ENCODE peak calls at places on chromosomes 2 and 18, in five cellular contexts. V is heart right ventricle, W is PC-9, L is fibroblast of lung, F is H9. N is an unnamed sample.

GRCh38 chr2:113895301-113895700 is 5.4 kb downstream of the ACTR3 start:
- DNase-seq in V (no peak), W (no peak), L (peak; percentile 48), F (no peak), N (no peak)

GRCh38 chr2:161146209-161146775 is 13.9 kb upstream of the TANK start:
- DNase-seq in V (no peak), W (no peak), L (no peak), F (no peak), N (no peak)

GRCh38 chr18:28081516-28081915 is 95.4 kb downstream of the CDH2 start:
- DNase-seq in V (no peak), W (no peak), L (no peak), F (no peak), N (no peak)

GRCh38 chr2:212424090-212424489 is 114.5 kb downstream of the ERBB4 start:
- DNase-seq in V (no peak), W (no peak), L (peak; percentile 15), F (no peak), N (no peak)

GRCh38 chr18:48827321-48828200 is 123.2 kb downstream of the SMAD7 start:
- DNase-seq in V (peak; percentile 30), W (peak; percentile 51), L (peak; percentile 76), F (peak; percentile 74), N (peak; percentile 50)

GRCh38 chr2:42906115-42906556 is 113.8 kb upstream of the HAAO start:
- DNase-seq in V (no peak), W (no peak), L (no peak), F (no peak), N (no peak)

GRCh38 chr2:192604295-192604694 is 409.6 kb upstream of the TMEFF2 start:
- DNase-seq in V (no peak), W (no peak), L (no peak), F (peak; percentile 52), N (no peak)

GRCh38 chr18:11052800-11053199 is 96.6 kb downstream of the PIEZO2 start:
- DNase-seq in V (no peak), W (no peak), L (peak; percentile 41), F (no peak), N (no peak)

GRCh38 chr2:9166579-9167392 is 39.8 kb upstream of the ASAP2 start:
- DNase-seq in V (peak; percentile 28), W (no peak), L (no peak), F (no peak), N (no peak)

GRCh38 chr2:239589270-239589825 is 188.5 kb upstream of the HDAC4 start:
- DNase-seq in V (no peak), W (no peak), L (no peak), F (no peak), N (peak; percentile 42)

GRCh38 chr18:41324934-41325333 is 630.1 kb upstream of the PIK3C3 start:
- DNase-seq in V (no peak), W (no peak), L (peak; percentile 69), F (no peak), N (no peak)

GRCh38 chr2:13006407-13006806 is 289.7 kb downstream of the TRIB2 start:
- DNase-seq in V (no peak), W (no peak), L (no peak), F (no peak), N (no peak)

GRCh38 chr2:180324191-180324590 is 317.1 kb upstream of the CWC22 start:
- DNase-seq in V (no peak), W (no peak), L (no peak), F (no peak), N (no peak)

GRCh38 chr2:238244151-238244550 is 4.3 kb upstream of the HES6 start:
- DNase-seq in V (no peak), W (no peak), L (no peak), F (no peak), N (no peak)

GRCh38 chr2:137467246-137467862 is 496.9 kb upstream of the HNMT start:
- DNase-seq in V (peak; percentile 26), W (no peak), L (peak; percentile 7), F (peak; percentile 57), N (no peak)

GRCh38 chr2:43358688-43359201 is 132.3 kb upstream of the ZFP36L2 start:
- DNase-seq in V (no peak), W (no peak), L (no peak), F (no peak), N (no peak)

GRCh38 chr2:11528228-11528627 is 5.6 kb upstream of the GREB1 start:
- DNase-seq in V (no peak), W (no peak), L (no peak), F (no peak), N (no peak)

GRCh38 chr2:118991554-118991953 is 49.6 kb downstream of the MARCO start:
- DNase-seq in V (no peak), W (no peak), L (no peak), F (no peak), N (peak; percentile 21)

GRCh38 chr18:69567813-69568488 is 167.3 kb downstream of the DOK6 start:
- DNase-seq in V (no peak), W (peak; percentile 64), L (no peak), F (no peak), N (no peak)

GRCh38 chr2:151367571-151367970 is 10.2 kb downstream of the TNFAIP6 start:
- DNase-seq in V (no peak), W (no peak), L (peak; percentile 87), F (no peak), N (no peak)

GRCh38 chr2:240412975-240413812 is 22.3 kb upstream of the GPC1 start:
- DNase-seq in V (no peak), W (no peak), L (no peak), F (peak; percentile 20), N (peak; percentile 59)

GRCh38 chr2:189685540-189686229 is 11.2 kb downstream of the ANKAR start:
- DNase-seq in V (no peak), W (no peak), L (peak; percentile 71), F (peak; percentile 43), N (no peak)

GRCh38 chr2:84958135-84959044 is 12.6 kb upstream of the KCMF1 start:
- DNase-seq in V (no peak), W (peak; percentile 98), L (peak; percentile 97), F (peak; percentile 98), N (peak; percentile 67)

GRCh38 chr2:117272975-117273671 is 541.4 kb upstream of the DDX18 start:
- DNase-seq in V (no peak), W (no peak), L (no peak), F (no peak), N (no peak)

GRCh38 chr2:8611712-8612111 is 70.1 kb upstream of the ID2 start:
- DNase-seq in V (no peak), W (no peak), L (no peak), F (no peak), N (no peak)

GRCh38 chr18:23861326-23861725 is 153.2 kb upstream of the TTC39C start:
- DNase-seq in V (no peak), W (no peak), L (no peak), F (no peak), N (no peak)
- H3K4me1 ChIP-seq in V (no peaks in the 10 kb centered on the region), W (peaks cover 28% of the 10 kb centered on the region), L (peaks cover 2% of the 10 kb centered on the region), F (peaks cover 9% of the 10 kb centered on the region), N (peaks cover 3% of the 10 kb centered on the region)

GRCh38 chr2:174632847-174633620 is 35.4 kb upstream of the WIPF1 start:
- DNase-seq in V (no peak), W (no peak), L (peak; percentile 24), F (no peak), N (no peak)

GRCh38 chr2:174635747-174636399 is 38.3 kb upstream of the WIPF1 start:
- DNase-seq in V (no peak), W (no peak), L (peak; percentile 86), F (no peak), N (no peak)

GRCh38 chr2:174635015-174635593 is 37.5 kb upstream of the WIPF1 start:
- DNase-seq in V (no peak), W (no peak), L (no peak), F (no peak), N (no peak)

GRCh38 chr2:174633621-174633927 is 36.0 kb upstream of the WIPF1 start:
- DNase-seq in V (no peak), W (no peak), L (no peak), F (no peak), N (no peak)

DNA sequence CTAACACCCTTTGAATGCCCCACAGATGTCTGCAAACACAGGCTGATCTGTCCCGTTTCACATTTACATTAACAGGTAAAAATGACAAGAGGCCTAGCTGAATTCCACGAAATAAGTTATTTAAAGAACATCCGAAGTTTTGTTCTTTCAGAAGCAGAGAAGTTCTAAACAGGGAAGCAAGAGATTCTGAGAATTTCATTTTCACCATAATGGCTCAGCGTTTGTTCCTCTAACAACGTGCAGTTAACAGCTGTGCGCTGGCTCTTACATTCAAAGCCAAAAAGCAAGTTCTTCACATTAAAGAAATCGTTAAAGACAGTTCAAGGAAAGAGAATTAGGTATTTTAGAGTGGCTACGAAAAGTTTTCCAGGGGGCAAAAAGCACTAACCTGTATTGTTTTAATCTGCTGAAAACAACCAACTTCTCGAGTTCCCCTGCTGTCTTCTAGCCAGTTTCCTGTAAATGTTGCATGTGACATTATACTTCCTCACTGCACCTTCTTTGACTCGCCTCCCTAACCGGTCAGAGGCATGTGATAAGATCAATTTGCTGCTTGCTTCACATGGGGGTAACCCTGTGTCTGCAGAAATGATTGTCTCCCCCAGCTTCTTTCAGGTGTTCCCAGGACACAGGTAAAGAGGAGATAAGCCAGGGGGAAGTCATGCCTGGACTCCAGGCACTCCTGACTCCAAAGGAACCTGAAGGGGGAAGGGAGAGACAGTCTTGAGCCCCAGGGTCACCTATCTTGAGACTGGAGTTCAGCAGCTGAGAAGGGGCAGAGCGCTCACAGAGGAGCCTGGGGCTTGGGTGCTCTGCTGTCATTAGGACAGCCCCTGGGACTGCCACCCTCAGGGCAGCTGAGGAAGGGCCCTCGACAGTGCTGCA is 36.8 kb upstream of the WIPF1 start:
- DNase-seq in V (no peak), W (no peak), L (no peak), F (no peak), N (peak; percentile 66)
- H3K27ac ChIP-seq in V (no peak overlapping the region), W (no peak overlapping the region), L (no peak overlapping the region), F (no peak overlapping the region), N (peak overlapping the region; percentile 82)

DNA sequence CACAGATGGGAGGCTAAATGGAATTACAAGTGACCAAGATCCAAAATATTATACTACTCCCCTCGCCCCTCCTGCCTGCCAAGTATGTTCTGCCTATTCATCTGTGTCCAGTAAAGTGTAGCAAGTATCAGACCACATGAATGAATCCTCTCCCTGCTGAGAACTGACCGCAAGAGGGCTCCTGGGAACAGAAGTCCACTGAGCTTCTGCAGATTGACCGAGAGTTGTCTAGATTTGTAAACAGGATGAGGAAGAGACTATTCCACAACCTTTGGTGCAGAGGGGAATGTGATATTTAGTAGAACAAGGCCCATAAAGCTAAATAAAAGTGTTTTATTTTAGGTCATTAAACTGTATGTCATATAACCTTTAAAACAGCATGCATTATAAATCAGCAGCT is 376.9 kb downstream of the DCC start:
- DNase-seq in V (peak; percentile 6), W (peak; percentile 38), L (no peak), F (no peak), N (no peak)
- TF ChIP-seq CTCF in V (peak; percentile 19), W (peak; percentile 43), L (peak; percentile 13), F (peak; percentile 37), N (peak; percentile 33)

DNA sequence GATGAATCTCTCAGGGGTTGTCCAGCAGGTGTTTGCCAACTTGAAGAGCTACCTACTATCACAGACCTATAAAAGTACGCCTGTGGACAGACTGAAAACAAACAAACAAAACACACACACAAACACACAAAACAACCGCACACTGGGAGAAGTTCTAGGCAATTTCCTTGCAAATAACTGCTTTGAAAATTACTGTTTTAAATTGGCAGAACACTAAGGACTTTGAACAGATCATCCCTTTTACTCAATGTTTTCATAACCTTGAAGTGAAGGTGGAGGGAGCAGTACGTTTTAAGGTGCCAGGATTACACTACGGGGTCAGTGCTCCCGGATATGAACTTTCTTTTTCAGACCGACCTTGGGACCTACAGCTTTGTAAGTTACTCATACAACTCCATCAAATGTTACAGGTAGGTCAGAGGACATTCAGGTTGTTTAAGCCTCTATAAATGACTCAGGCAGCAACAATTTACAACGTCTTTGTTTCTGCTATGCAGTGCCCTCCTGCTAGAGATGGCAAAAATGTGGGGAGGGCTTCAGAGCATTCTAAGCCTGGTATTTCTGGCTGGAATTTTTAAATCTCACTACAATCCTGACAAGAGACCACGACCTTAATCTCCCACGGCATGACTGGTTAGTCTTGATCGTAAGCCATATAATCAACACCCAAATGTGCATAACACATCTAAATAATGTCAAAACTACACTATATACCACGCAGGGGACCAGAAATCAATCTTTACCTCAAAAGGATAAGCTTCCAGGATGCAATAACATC is 1.4 kb upstream of the SLC20A1 start:
- DNase-seq in V (no peak), W (peak; percentile 98), L (peak; percentile 64), F (no peak), N (no peak)
- H3K4me1 ChIP-seq in V (peaks cover 44% of the 10 kb centered on the region), W (peaks cover 68% of the 10 kb centered on the region), L (peaks cover 38% of the 10 kb centered on the region), F (peaks cover 3% of the 10 kb centered on the region), N (peaks cover 30% of the 10 kb centered on the region)

N was measured in upper lobe of right lung.